ENCODE peak calls at places on chromosomes 2 and 18, in ten cellular contexts. Y, C, R, J, M, Q, O, E, B and D are unnamed samples. For H3K27me3, the result is how much of the 10 kb centered on the place peaks cover.

GRCh38 chr2:65128297-65129190 is 1.4 kb downstream of the RAB1A start:
- DNase-seq in Y (no peak), C (no peak), R (no peak), J (peak), M (no peak), Q (peak), O (no peak), E (no peak), B (no peak), D (no peak)

GRCh38 chr2:195488567-195488966 is 168.5 kb upstream of the SLC39A10 start:
- DNase-seq in Y (no peak), C (no peak), R (no peak), J (no peak), M (no peak), Q (no peak), O (no peak), E (no peak), B (no peak), D (no peak)

GRCh38 chr18:34807106-34807796 is 97.2 kb downstream of the DTNA start:
- DNase-seq in Y (no peak), C (no peak), R (no peak), J (peak), M (no peak), Q (no peak), O (no peak), E (no peak), B (no peak), D (no peak)

GRCh38 chr2:95274291-95275150 is at the start of gene PROM2:
- DNase-seq in Y (peak), C (peak), R (no peak), J (peak), M (no peak), Q (peak), O (peak), E (no peak), B (peak), D (peak)

GRCh38 chr2:12897181-12897580 is 180.4 kb downstream of the TRIB2 start:
- DNase-seq in Y (no peak), C (no peak), R (no peak), J (no peak), M (no peak), Q (no peak), O (no peak), E (no peak), B (no peak), D (no peak)

GRCh38 chr18:13797157-13797611 is 26.8 kb upstream of the MC5R start:
- DNase-seq in Y (no peak), C (no peak), R (no peak), J (peak), M (no peak), Q (no peak), O (no peak), E (no peak), B (no peak), D (no peak)

GRCh38 chr2:9950521-9951271 is 797 bp upstream of the GRHL1 start:
- DNase-seq in Y (peak), C (peak), R (peak), J (no peak), M (no peak), Q (peak), O (peak), E (no peak), B (no peak), D (no peak)

GRCh38 chr2:172208881-172209325 is 106.2 kb upstream of the DLX2 start:
- DNase-seq in Y (no peak), C (no peak), R (no peak), J (peak), M (no peak), Q (no peak), O (no peak), E (no peak), B (no peak), D (no peak)

GRCh38 chr2:36394804-36395203 is 39.2 kb downstream of the CRIM1 start:
- DNase-seq in Y (no peak), C (no peak), R (no peak), J (no peak), M (no peak), Q (no peak), O (no peak), E (no peak), B (no peak), D (no peak)

GRCh38 chr2:187210726-187211125 is 237.3 kb downstream of the CALCRL start:
- DNase-seq in Y (no peak), C (no peak), R (no peak), J (peak), M (no peak), Q (no peak), O (no peak), E (no peak), B (no peak), D (no peak)

GRCh38 chr18:21179590-21180220 is 62.3 kb upstream of the GREB1L start:
- DNase-seq in Y (no peak), C (no peak), R (peak), J (peak), M (no peak), Q (peak), O (no peak), E (no peak), B (no peak), D (no peak)

GRCh38 chr2:175154670-175155082 is 13.3 kb downstream of the ATF2 start:
- DNase-seq in Y (no peak), C (no peak), R (no peak), J (peak), M (no peak), Q (no peak), O (no peak), E (no peak), B (no peak), D (no peak)

GRCh38 chr2:15959331-15960153 is 19.2 kb downstream of the MYCN start:
- DNase-seq in Y (no peak), C (no peak), R (no peak), J (no peak), M (no peak), Q (no peak), O (no peak), E (no peak), B (no peak), D (no peak)

GRCh38 chr2:163990088-163990487 is 254.3 kb upstream of the FIGN start:
- DNase-seq in Y (no peak), C (no peak), R (no peak), J (no peak), M (no peak), Q (no peak), O (no peak), E (no peak), B (no peak), D (no peak)

GRCh38 chr2:236769981-236770671 is 200.5 kb downstream of the ACKR3 start:
- DNase-seq in Y (no peak), C (no peak), R (no peak), J (peak), M (no peak), Q (no peak), O (no peak), E (no peak), B (no peak), D (peak)

GRCh38 chr2:144643537-144644336 is 123.8 kb upstream of the ZEB2 start:
- DNase-seq in Y (no peak), C (no peak), R (no peak), J (no peak), M (no peak), Q (no peak), O (no peak), E (no peak), B (no peak), D (no peak)

GRCh38 chr18:67771271-67771670 is 254.8 kb upstream of the DSEL start:
- DNase-seq in Y (no peak), C (no peak), R (no peak), J (peak), M (no peak), Q (no peak), O (no peak), E (no peak), B (no peak), D (no peak)

GRCh38 chr2:74003494-74004211 is 18.9 kb downstream of the TET3 start:
- DNase-seq in Y (no peak), C (peak), R (peak), J (peak), M (no peak), Q (peak), O (no peak), E (no peak), B (no peak), D (no peak)

GRCh38 chr18:41146301-41146700 is 808.7 kb upstream of the PIK3C3 start:
- DNase-seq in Y (no peak), C (no peak), R (no peak), J (no peak), M (no peak), Q (no peak), O (no peak), E (no peak), B (no peak), D (no peak)

GRCh38 chr2:194289712-194290346 is 1367.2 kb upstream of the SLC39A10 start:
- DNase-seq in Y (no peak), C (no peak), R (no peak), J (no peak), M (no peak), Q (no peak), O (no peak), E (no peak), B (no peak), D (no peak)

GRCh38 chr18:25563346-25563745 is 211.4 kb upstream of the ZNF521 start:
- DNase-seq in Y (no peak), C (no peak), R (no peak), J (no peak), M (no peak), Q (no peak), O (no peak), E (no peak), B (no peak), D (no peak)

GRCh38 chr2:238945433-238946150 is 97.7 kb downstream of the TWIST2 start:
- DNase-seq in Y (no peak), C (peak), R (peak), J (peak), M (peak), Q (peak), O (peak), E (peak), B (no peak), D (no peak)

GRCh38 chr2:11175293-11175795 is 20.1 kb downstream of the SLC66A3 start:
- DNase-seq in Y (no peak), C (no peak), R (no peak), J (no peak), M (peak), Q (no peak), O (peak), E (no peak), B (no peak), D (no peak)

GRCh38 chr2:231411871-231412615 is 16.5 kb downstream of the B3GNT7 start:
- DNase-seq in Y (peak), C (peak), R (peak), J (peak), M (peak), Q (peak), O (peak), E (peak), B (peak), D (no peak)
- H3K4me3 ChIP-seq in Y (peak), C (peak), R (peak), J (peak), M (peak), Q (peak), O (peak), E (peak), B (peak), D (peak)

DNA sequence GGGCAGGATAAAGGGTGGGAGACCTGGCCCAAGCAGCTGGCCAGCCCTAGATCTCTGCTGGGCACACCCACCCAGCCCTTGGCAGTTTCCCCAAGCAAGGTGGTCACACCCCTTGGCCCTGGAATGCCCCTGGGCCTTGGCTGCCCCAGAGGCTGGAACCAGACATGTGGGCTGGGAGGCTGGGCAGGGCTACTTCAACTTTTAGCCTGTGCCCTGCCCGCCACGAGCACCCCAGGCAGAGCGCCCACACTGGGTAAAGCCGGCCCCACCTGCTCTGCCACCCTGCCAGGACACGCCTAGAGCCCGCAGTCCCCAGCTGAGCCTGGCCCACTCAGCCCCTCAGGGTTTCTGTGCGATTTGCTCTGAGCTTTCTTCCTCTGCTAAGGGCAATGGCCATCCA is 119.7 kb upstream of the SMAD2 start:
- DNase-seq in Y (peak), C (no peak), R (no peak), J (no peak), M (no peak), Q (no peak), O (no peak), E (no peak), B (no peak), D (no peak)
- H3K27me3 ChIP-seq in Y (under half), C (under half), R (under half), J (under half), M (under half), Q (under half), O (under half), E (under half), B (under half), D (under half)

GRCh38 chr2:85430780-85431601 is 12.5 kb downstream of the SH2D6 start:
- DNase-seq in Y (no peak), C (no peak), R (no peak), J (no peak), M (no peak), Q (no peak), O (no peak), E (no peak), B (no peak), D (no peak)
- H3K4me3 ChIP-seq in Y (no peak), C (no peak), R (no peak), J (no peak), M (no peak), Q (no peak), O (no peak), E (no peak), B (no peak), D (no peak)

GRCh38 chr2:127022817-127023216 is 84.1 kb downstream of the BIN1 start:
- DNase-seq in Y (no peak), C (no peak), R (no peak), J (no peak), M (no peak), Q (no peak), O (no peak), E (no peak), B (no peak), D (no peak)

GRCh38 chr2:127027715-127028114 is 79.2 kb downstream of the BIN1 start:
- DNase-seq in Y (no peak), C (no peak), R (no peak), J (no peak), M (no peak), Q (no peak), O (no peak), E (no peak), B (no peak), D (no peak)

GRCh38 chr2:127025357-127026062 is 81.4 kb downstream of the BIN1 start:
- DNase-seq in Y (peak), C (peak), R (peak), J (peak), M (peak), Q (peak), O (peak), E (peak), B (no peak), D (no peak)

GRCh38 chr2:127023504-127023903 is 83.5 kb downstream of the BIN1 start:
- DNase-seq in Y (no peak), C (no peak), R (no peak), J (no peak), M (no peak), Q (no peak), O (no peak), E (no peak), B (no peak), D (no peak)

DNA sequence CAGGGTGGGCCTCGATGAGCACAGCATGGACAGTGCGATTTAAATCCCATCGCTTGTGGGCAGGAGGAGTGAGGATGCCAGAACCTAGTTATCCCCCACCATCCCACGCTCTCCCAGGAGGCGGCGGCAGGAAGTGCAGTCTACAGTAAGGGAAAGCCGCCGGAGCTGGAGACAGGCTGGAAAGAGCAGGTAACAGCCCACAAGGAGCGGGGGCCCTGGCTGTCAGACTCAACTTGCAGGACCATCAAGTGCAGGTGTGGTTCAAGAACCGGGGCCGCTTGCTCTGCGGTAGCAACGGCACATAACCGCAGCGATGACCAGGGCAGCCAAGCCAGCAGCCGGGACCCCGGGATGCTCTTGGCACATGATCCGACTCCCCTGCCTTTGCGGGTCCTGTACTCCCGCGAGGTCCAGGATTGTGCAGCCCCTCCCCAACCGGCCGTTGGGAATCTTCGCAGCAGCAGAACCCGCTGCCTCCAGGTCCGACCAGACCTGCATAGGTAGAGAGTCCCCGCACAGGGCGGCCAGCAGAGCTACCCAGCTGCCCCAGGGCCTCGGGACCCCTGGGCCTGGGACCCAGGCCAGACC is 82.1 kb downstream of the BIN1 start:
- DNase-seq in Y (no peak), C (no peak), R (no peak), J (peak), M (no peak), Q (peak), O (peak), E (no peak), B (no peak), D (no peak)
- H3K27me3 ChIP-seq in Y (under half), C (under half), R (under half), J (under half), M (under half), Q (under half), O (under half), E (under half), B (under half), D (under half)

GRCh38 chr2:37566517-37566961 is 104.9 kb downstream of the CDC42EP3 start:
- DNase-seq in Y (no peak), C (no peak), R (no peak), J (no peak), M (no peak), Q (no peak), O (no peak), E (no peak), B (no peak), D (no peak)

GRCh38 chr2:37561615-37562569 is 109.5 kb downstream of the CDC42EP3 start:
- DNase-seq in Y (no peak), C (no peak), R (no peak), J (peak), M (no peak), Q (no peak), O (no peak), E (no peak), B (no peak), D (peak)

GRCh38 chr2:37560863-37561614 is 110.4 kb downstream of the CDC42EP3 start:
- DNase-seq in Y (no peak), C (no peak), R (no peak), J (no peak), M (no peak), Q (no peak), O (no peak), E (no peak), B (no peak), D (no peak)

GRCh38 chr2:37563375-37564011 is 107.9 kb downstream of the CDC42EP3 start:
- DNase-seq in Y (no peak), C (no peak), R (no peak), J (no peak), M (no peak), Q (no peak), O (no peak), E (no peak), B (no peak), D (no peak)

GRCh38 chr2:37564356-37564755 is 107.1 kb downstream of the CDC42EP3 start:
- DNase-seq in Y (no peak), C (no peak), R (no peak), J (no peak), M (no peak), Q (no peak), O (no peak), E (no peak), B (no peak), D (no peak)
- H3K4me3 ChIP-seq in Y (no peak), C (no peak), R (no peak), J (no peak), M (no peak), Q (no peak), O (no peak), E (no peak), B (no peak), D (no peak)

GRCh38 chr2:26864226-26864625 is 16.3 kb downstream of the DPYSL5 start:
- DNase-seq in Y (no peak), C (no peak), R (no peak), J (no peak), M (no peak), Q (no peak), O (no peak), E (no peak), B (no peak), D (no peak)

GRCh38 chr2:26860451-26860850 is 12.5 kb downstream of the DPYSL5 start:
- DNase-seq in Y (no peak), C (no peak), R (no peak), J (peak), M (no peak), Q (no peak), O (no peak), E (no peak), B (no peak), D (no peak)

GRCh38 chr2:26864646-26865045 is 16.7 kb downstream of the DPYSL5 start:
- DNase-seq in Y (no peak), C (no peak), R (no peak), J (no peak), M (no peak), Q (no peak), O (no peak), E (no peak), B (no peak), D (no peak)

DNA sequence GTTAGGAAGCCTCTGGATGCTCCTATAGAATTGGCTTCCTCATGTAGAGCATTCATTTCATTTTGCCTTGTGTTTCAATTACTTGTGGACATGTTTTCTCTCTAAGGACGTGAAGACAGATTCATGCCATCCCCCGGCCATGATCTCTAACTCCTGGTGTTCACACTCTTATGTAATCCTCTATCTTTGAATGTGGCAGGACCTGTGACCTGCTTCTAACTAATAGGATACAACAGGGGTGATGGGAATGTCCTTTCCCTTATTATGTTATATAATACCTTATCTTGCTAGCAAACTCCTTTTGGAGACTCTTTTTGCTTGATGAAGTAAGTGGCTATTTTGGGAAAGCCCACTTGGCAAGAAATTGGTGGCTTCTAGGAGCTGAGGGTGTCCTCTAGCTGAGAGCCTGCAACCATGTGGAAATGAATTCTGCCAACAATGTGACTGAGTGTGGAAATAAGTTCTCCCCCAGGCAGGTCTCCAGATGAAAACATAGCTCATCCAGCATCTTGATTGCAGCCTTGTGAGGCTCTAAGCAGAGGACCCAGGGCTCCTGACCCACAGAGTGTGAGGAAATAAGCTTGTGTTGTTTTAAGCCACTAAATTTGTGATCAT is 13.8 kb downstream of the DPYSL5 start:
- DNase-seq in Y (no peak), C (peak), R (peak), J (no peak), M (no peak), Q (no peak), O (peak), E (no peak), B (no peak), D (no peak)
- H3K27me3 ChIP-seq in Y (under half), C (under half), R (under half), J (under half), M (under half), Q (under half), O (under half), E (under half), B (under half), D (under half)

DNA sequence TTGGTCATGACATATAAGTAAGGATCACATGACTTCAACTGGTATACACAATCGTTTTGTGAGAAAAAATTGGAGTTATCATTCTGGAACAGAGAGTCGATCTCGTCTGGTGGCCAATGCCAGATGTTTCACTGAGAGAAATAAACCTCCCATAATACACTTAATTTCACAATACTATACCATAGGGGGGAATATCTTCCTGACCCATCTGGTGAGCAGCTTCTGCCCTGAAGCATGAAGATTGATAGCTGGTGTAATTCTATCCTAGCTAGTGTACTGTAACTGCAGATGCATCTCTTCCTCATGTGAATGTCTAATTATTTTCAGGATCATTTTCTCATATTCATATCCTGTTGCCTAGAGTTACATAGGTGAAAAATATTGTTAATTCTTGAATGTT is 15.6 kb upstream of the CDH7 start:
- DNase-seq in Y (no peak), C (no peak), R (no peak), J (no peak), M (no peak), Q (no peak), O (no peak), E (no peak), B (no peak), D (no peak)
- H3K4me3 ChIP-seq in Y (no peak), C (no peak), R (no peak), J (no peak), M (no peak), Q (no peak), O (no peak), E (no peak), B (no peak), D (no peak)